ENCODE peak calls at places on chromosomes 3 and 15, in six cellular contexts. One of them, this sample, is unnamed.

GRCh38 chr3:52286777-52287110 is 884 bp upstream of the GLYCTK start:
- DNase-seq in activated CD4-positive, alpha-beta T cell treated with anti-CD3 and anti-CD28 coated beads, Interleukin-2, amount 50 U/mL, for 1 hour: no peak
- DNase-seq in Panc1: no peak
- DNase-seq in activated naive CD8-positive, alpha-beta T cell treated with anti-CD3 and anti-CD28 coated beads for 36 hours: no peak
- DNase-seq in BE2C: no peak
- DNase-seq in AG10803: peak
- DNase-seq in this sample: no peak

GRCh38 chr3:134666466-134666865 is 15.6 kb upstream of the KY start:
- DNase-seq in activated CD4-positive, alpha-beta T cell treated with anti-CD3 and anti-CD28 coated beads, Interleukin-2, amount 50 U/mL, for 1 hour: no peak
- DNase-seq in Panc1: no peak
- DNase-seq in activated naive CD8-positive, alpha-beta T cell treated with anti-CD3 and anti-CD28 coated beads for 36 hours: no peak
- DNase-seq in BE2C: no peak
- DNase-seq in AG10803: peak
- DNase-seq in this sample: no peak

GRCh38 chr15:68930268-68931022 is at the start of gene SPESP1:
- DNase-seq in activated CD4-positive, alpha-beta T cell treated with anti-CD3 and anti-CD28 coated beads, Interleukin-2, amount 50 U/mL, for 1 hour: peak
- DNase-seq in Panc1: no peak
- DNase-seq in activated naive CD8-positive, alpha-beta T cell treated with anti-CD3 and anti-CD28 coated beads for 36 hours: peak
- DNase-seq in BE2C: peak
- DNase-seq in AG10803: peak
- DNase-seq in this sample: peak

GRCh38 chr3:141412087-141412935 is 44.0 kb downstream of the ZBTB38 start:
- DNase-seq in activated CD4-positive, alpha-beta T cell treated with anti-CD3 and anti-CD28 coated beads, Interleukin-2, amount 50 U/mL, for 1 hour: peak
- DNase-seq in Panc1: no peak
- DNase-seq in activated naive CD8-positive, alpha-beta T cell treated with anti-CD3 and anti-CD28 coated beads for 36 hours: peak
- DNase-seq in BE2C: no peak
- DNase-seq in AG10803: peak
- DNase-seq in this sample: peak

GRCh38 chr3:71975573-71975972 is 190.6 kb upstream of the PROK2 start:
- DNase-seq in activated CD4-positive, alpha-beta T cell treated with anti-CD3 and anti-CD28 coated beads, Interleukin-2, amount 50 U/mL, for 1 hour: no peak
- DNase-seq in Panc1: no peak
- DNase-seq in activated naive CD8-positive, alpha-beta T cell treated with anti-CD3 and anti-CD28 coated beads for 36 hours: no peak
- DNase-seq in BE2C: no peak
- DNase-seq in AG10803: no peak
- DNase-seq in this sample: no peak

GRCh38 chr3:187064210-187065115 is 74.8 kb downstream of the RPL39L start:
- DNase-seq in activated CD4-positive, alpha-beta T cell treated with anti-CD3 and anti-CD28 coated beads, Interleukin-2, amount 50 U/mL, for 1 hour: no peak
- DNase-seq in Panc1: no peak
- DNase-seq in activated naive CD8-positive, alpha-beta T cell treated with anti-CD3 and anti-CD28 coated beads for 36 hours: no peak
- DNase-seq in BE2C: no peak
- DNase-seq in AG10803: peak
- DNase-seq in this sample: no peak

GRCh38 chr3:181487236-181487978 is 224.3 kb upstream of the SOX2 start:
- DNase-seq in activated CD4-positive, alpha-beta T cell treated with anti-CD3 and anti-CD28 coated beads, Interleukin-2, amount 50 U/mL, for 1 hour: no peak
- DNase-seq in Panc1: no peak
- DNase-seq in activated naive CD8-positive, alpha-beta T cell treated with anti-CD3 and anti-CD28 coated beads for 36 hours: no peak
- DNase-seq in BE2C: no peak
- DNase-seq in AG10803: no peak
- DNase-seq in this sample: no peak

GRCh38 chr3:194043516-194043915 is 92.4 kb upstream of the HES1 start:
- DNase-seq in activated CD4-positive, alpha-beta T cell treated with anti-CD3 and anti-CD28 coated beads, Interleukin-2, amount 50 U/mL, for 1 hour: no peak
- DNase-seq in Panc1: no peak
- DNase-seq in activated naive CD8-positive, alpha-beta T cell treated with anti-CD3 and anti-CD28 coated beads for 36 hours: no peak
- DNase-seq in BE2C: no peak
- DNase-seq in AG10803: peak
- DNase-seq in this sample: no peak

GRCh38 chr3:87798567-87798947 is 260.2 kb downstream of the CGGBP1 start:
- DNase-seq in activated CD4-positive, alpha-beta T cell treated with anti-CD3 and anti-CD28 coated beads, Interleukin-2, amount 50 U/mL, for 1 hour: no peak
- DNase-seq in Panc1: no peak
- DNase-seq in activated naive CD8-positive, alpha-beta T cell treated with anti-CD3 and anti-CD28 coated beads for 36 hours: no peak
- DNase-seq in BE2C: no peak
- DNase-seq in AG10803: no peak
- DNase-seq in this sample: no peak

GRCh38 chr15:59191855-59192237 is 14.8 kb upstream of the LDHAL6B start:
- DNase-seq in activated CD4-positive, alpha-beta T cell treated with anti-CD3 and anti-CD28 coated beads, Interleukin-2, amount 50 U/mL, for 1 hour: no peak
- DNase-seq in Panc1: no peak
- DNase-seq in activated naive CD8-positive, alpha-beta T cell treated with anti-CD3 and anti-CD28 coated beads for 36 hours: no peak
- DNase-seq in BE2C: no peak
- DNase-seq in AG10803: peak
- DNase-seq in this sample: no peak

GRCh38 chr3:10817506-10817905 is 1.5 kb downstream of the SLC6A11 start:
- DNase-seq in activated CD4-positive, alpha-beta T cell treated with anti-CD3 and anti-CD28 coated beads, Interleukin-2, amount 50 U/mL, for 1 hour: no peak
- DNase-seq in Panc1: no peak
- DNase-seq in activated naive CD8-positive, alpha-beta T cell treated with anti-CD3 and anti-CD28 coated beads for 36 hours: no peak
- DNase-seq in BE2C: no peak
- DNase-seq in AG10803: no peak
- DNase-seq in this sample: no peak